ENCODE peak calls at places on chromosomes 16 and 17, in ten cellular contexts. Y, R, C, O, D, P, H, A, L and J are unnamed samples.
A peak's percentile ranks its signal among the peaks of the same experiment; 100 is the strongest.

GRCh38 chr17:39197380-39198185 is at the start of gene CACNB1:
- DNase-seq in P (peak; percentile 82), L (peak; percentile 67), R (peak; percentile 79), D (peak; percentile 86), O (peak; percentile 80), C (no peak), A (peak; percentile 76), Y (no peak), H (peak; percentile 89), J (peak; percentile 83)

GRCh38 chr16:86392751-86393150 is 117.6 kb upstream of the FOXF1 start:
- DNase-seq in R (no peak), C (no peak), Y (no peak), L (no peak), A (no peak), O (no peak), H (no peak), D (no peak), P (no peak), J (no peak)

GRCh38 chr17:79633154-79633553 is 22.3 kb upstream of the RBFOX3 start:
- DNase-seq in L (no peak), O (no peak), P (no peak), D (peak; percentile 29), H (no peak), C (no peak), A (no peak), Y (no peak), R (no peak), J (no peak)

GRCh38 chr17:164536-165235 is 16.8 kb downstream of the DOC2B start:
- DNase-seq in Y (no peak), D (peak; percentile 65), H (peak; percentile 66), L (no peak), C (no peak), O (peak; percentile 20), A (peak; percentile 12), R (no peak), P (peak; percentile 30), J (no peak)

GRCh38 chr17:63930951-63931575 is 1.1 kb downstream of the CD79B start:
- DNase-seq in A (no peak), O (peak; percentile 72), H (peak; percentile 55), D (no peak), R (no peak), C (no peak), Y (no peak), L (peak; percentile 38), P (peak; percentile 77), J (peak; percentile 71)

GRCh38 chr17:11182430-11182829 is 58.6 kb upstream of the SHISA6 start:
- DNase-seq in O (no peak), D (no peak), L (no peak), A (no peak), P (no peak), C (no peak), H (no peak), R (no peak), Y (no peak), J (no peak)

GRCh38 chr16:4518281-4518680 is 20.3 kb downstream of the CDIP1 start:
- DNase-seq in O (no peak), L (no peak), A (no peak), D (no peak), C (no peak), Y (no peak), P (no peak), H (no peak), R (no peak), J (no peak)

GRCh38 chr17:2337811-2338657 is 733 bp downstream of the SGSM2 start:
- DNase-seq in R (peak; percentile 31), Y (no peak), A (peak; percentile 9), D (peak; percentile 64), P (peak; percentile 69), O (peak; percentile 66), H (peak; percentile 90), C (no peak), L (peak; percentile 58), J (peak; percentile 79)

GRCh38 chr17:74163271-74163821 is 40.1 kb upstream of the RPL38 start:
- DNase-seq in A (peak; percentile 16), C (no peak), P (no peak), D (peak; percentile 8), Y (no peak), L (no peak), O (no peak), R (no peak), H (no peak), J (no peak)

GRCh38 chr16:85348921-85349334 is 236.7 kb upstream of the CIBAR2 start:
- DNase-seq in D (no peak), H (no peak), O (no peak), Y (no peak), P (no peak), A (no peak), C (no peak), L (no peak), R (no peak), J (no peak)

GRCh38 chr16:85205747-85206471 is 93.6 kb upstream of the CIBAR2 start:
- DNase-seq in Y (no peak), A (no peak), L (no peak), O (no peak), R (no peak), D (no peak), C (no peak), H (no peak), P (no peak), J (no peak)

GRCh38 chr16:4612977-4613635 is 1.6 kb downstream of the UBALD1 start:
- DNase-seq in H (no peak), C (no peak), A (no peak), P (no peak), R (no peak), D (peak; percentile 67), O (no peak), L (no peak), Y (no peak), J (no peak)

GRCh38 chr17:61338000-61338864 is 61.4 kb upstream of the TBX2 start:
- DNase-seq in O (no peak), Y (peak; percentile 81), D (no peak), P (no peak), R (no peak), H (peak; percentile 70), A (no peak), C (no peak), L (no peak), J (no peak)

GRCh38 chr16:1296688-1297412 is 12.6 kb upstream of the UBE2I start:
- DNase-seq in O (no peak), A (no peak), H (no peak), P (no peak), L (peak; percentile 57), Y (peak; percentile 77), R (no peak), C (no peak), D (peak; percentile 71), J (no peak)

GRCh38 chr16:57601801-57602478 is 26.5 kb upstream of the ADGRG1 start:
- DNase-seq in C (no peak), Y (no peak), R (peak; percentile 75), L (peak; percentile 81), H (no peak), A (no peak), P (peak; percentile 65), O (peak; percentile 62), D (no peak), J (no peak)